ENCODE peak calls at places on chromosomes 11 and 22, in nine cellular contexts. Y, D, W, L, V, P, A, Q and Z are unnamed samples.

GRCh38 chr11:123616505-123617198 is 37.8 kb downstream of the SCN3B start:
- DNase-seq in Y (peak; percentile 53), D (no peak), W (no peak), L (no peak), V (no peak), P (peak; percentile 74), A (peak; percentile 13), Q (no peak), Z (peak; percentile 63)

GRCh38 chr11:69915501-69916250 is 96.5 kb upstream of the FGF3 start:
- DNase-seq in Y (peak; percentile 66), D (peak; percentile 75), W (peak; percentile 81), L (peak; percentile 85), V (peak; percentile 75), P (peak; percentile 86), A (peak; percentile 79), Q (peak; percentile 60), Z (peak; percentile 89)

GRCh38 chr22:49137216-49137840 is 690.3 kb downstream of the BRD1 start:
- DNase-seq in Y (no peak), D (no peak), W (no peak), L (no peak), V (no peak), P (no peak), A (no peak), Q (no peak), Z (no peak)

GRCh38 chr11:134763030-134763388 is 351.0 kb upstream of the B3GAT1 start:
- DNase-seq in Y (no peak), D (no peak), W (no peak), L (no peak), V (no peak), P (no peak), A (no peak), Q (no peak), Z (no peak)

GRCh38 chr11:19076744-19077589 is 16.4 kb upstream of the MRGPRX2 start:
- DNase-seq in Y (peak; percentile 39), D (peak; percentile 39), W (peak; percentile 57), L (peak; percentile 70), V (peak; percentile 62), P (peak; percentile 42), A (peak; percentile 68), Q (peak; percentile 31), Z (peak; percentile 73)

GRCh38 chr11:45457649-45458048 is 171.5 kb upstream of the SYT13 start:
- DNase-seq in Y (no peak), D (no peak), W (no peak), L (no peak), V (no peak), P (no peak), A (no peak), Q (no peak), Z (no peak)

GRCh38 chr11:16418698-16419097 is 62.4 kb upstream of the SOX6 start:
- DNase-seq in Y (peak; percentile 5), D (no peak), W (no peak), L (no peak), V (no peak), P (no peak), A (no peak), Q (no peak), Z (no peak)

GRCh38 chr11:113596658-113597057 is 109.5 kb downstream of the TMPRSS5 start:
- DNase-seq in Y (no peak), D (no peak), W (no peak), L (no peak), V (no peak), P (no peak), A (no peak), Q (no peak), Z (no peak)

GRCh38 chr11:12778506-12778905 is 104.3 kb downstream of the TEAD1 start:
- DNase-seq in Y (no peak), D (no peak), W (no peak), L (no peak), V (no peak), P (no peak), A (no peak), Q (no peak), Z (no peak)

GRCh38 chr11:120815260-120816100 is 208.4 kb upstream of the TBCEL start:
- DNase-seq in Y (peak; percentile 45), D (no peak), W (no peak), L (no peak), V (no peak), P (no peak), A (no peak), Q (no peak), Z (no peak)

GRCh38 chr22:27687984-27688545 is 113.5 kb downstream of the MN1 start:
- DNase-seq in Y (no peak), D (peak; percentile 31), W (no peak), L (no peak), V (no peak), P (no peak), A (no peak), Q (no peak), Z (no peak)

GRCh38 chr11:67700548-67701262 is 26.3 kb upstream of the ALDH3B2 start:
- DNase-seq in Y (no peak), D (no peak), W (no peak), L (no peak), V (no peak), P (no peak), A (no peak), Q (no peak), Z (no peak)

GRCh38 chr11:72958790-72959189 is 144.6 kb downstream of the ATG16L2 start:
- DNase-seq in Y (no peak), D (no peak), W (no peak), L (no peak), V (no peak), P (no peak), A (no peak), Q (no peak), Z (no peak)

GRCh38 chr11:6404341-6405038 is 14.2 kb downstream of the SMPD1 start:
- DNase-seq in Y (no peak), D (no peak), W (no peak), L (no peak), V (no peak), P (no peak), A (no peak), Q (no peak), Z (no peak)

GRCh38 chr11:131973017-131973416 is 602.6 kb downstream of the NTM start:
- DNase-seq in Y (no peak), D (no peak), W (no peak), L (no peak), V (no peak), P (no peak), A (no peak), Q (no peak), Z (no peak)

GRCh38 chr11:131966667-131967066 is 596.3 kb downstream of the NTM start:
- DNase-seq in Y (no peak), D (no peak), W (no peak), L (no peak), V (no peak), P (no peak), A (no peak), Q (no peak), Z (no peak)

DNA sequence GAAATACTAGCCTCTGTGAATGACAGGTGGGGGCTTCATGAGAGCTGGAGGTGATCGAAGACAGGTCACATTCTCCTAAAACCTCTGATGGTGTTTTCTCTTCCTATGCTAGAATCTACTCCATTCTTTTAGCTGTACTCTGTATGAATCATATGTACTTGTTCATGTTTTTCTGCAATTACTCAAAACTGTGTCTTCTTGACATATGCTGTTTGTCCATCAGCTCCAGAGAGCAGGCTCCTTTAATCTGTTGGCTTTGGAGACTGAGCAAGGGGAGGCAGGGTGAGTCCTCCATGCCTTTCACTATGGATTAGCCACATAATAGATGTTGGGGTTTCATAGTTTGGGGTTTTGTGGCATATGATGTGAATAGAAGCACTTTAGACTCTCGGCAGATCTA is 598.8 kb downstream of the NTM start:
- DNase-seq in Y (no peak), D (no peak), W (no peak), L (no peak), V (no peak), P (no peak), A (no peak), Q (no peak), Z (no peak)
- H3K27ac ChIP-seq in Y (no peak overlapping the region), D (no peak overlapping the region), W (no peak overlapping the region), L (no peak overlapping the region), V (no peak overlapping the region), P (no peak overlapping the region), A (no peak overlapping the region), Q (no peak overlapping the region), Z (no peak overlapping the region)

DNA sequence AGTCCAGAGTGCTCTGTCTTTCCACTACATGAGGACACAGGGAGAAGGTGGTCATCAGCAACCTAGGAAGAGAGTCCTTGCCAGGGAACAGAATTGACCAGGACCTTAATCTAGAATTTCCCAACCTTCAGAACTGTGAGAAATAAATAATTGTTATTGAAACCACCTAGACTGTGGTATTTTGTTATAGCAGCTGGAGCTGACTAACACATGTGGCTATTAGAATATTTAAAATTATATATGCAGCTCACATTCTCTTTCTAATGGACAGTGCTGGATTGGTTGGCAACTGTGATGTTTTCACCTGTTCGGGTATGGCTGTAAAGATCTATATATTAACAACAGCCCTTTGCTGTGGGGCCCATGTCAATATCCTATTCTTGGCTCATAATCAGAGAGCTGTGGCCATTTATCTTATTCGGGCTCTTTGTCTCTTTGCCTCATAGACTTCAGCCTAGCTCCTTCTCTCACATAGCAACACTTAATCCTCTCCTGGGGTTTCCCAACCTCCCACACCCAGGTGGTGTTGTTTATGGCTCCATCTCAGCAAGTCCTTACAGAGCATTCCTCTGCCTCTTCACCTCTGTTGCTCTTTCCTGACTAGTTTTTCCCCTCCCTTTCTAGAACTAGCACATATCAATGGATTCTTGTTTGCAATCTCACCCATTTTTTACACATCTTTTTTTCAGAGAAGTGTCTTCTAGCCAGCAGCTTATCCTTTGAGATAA is 46.4 kb upstream of the AMOTL1 start:
- DNase-seq in Y (no peak), D (no peak), W (no peak), L (no peak), V (no peak), P (no peak), A (no peak), Q (no peak), Z (no peak)
- TF ChIP-seq POLR2A in Y (no peak), D (no peak), W (no peak), L (no peak), V (no peak), P (no peak), A (no peak), Q (no peak), Z (no peak)

GRCh38 chr11:62919898-62920640 is 1.1 kb downstream of the CHRM1 start:
- DNase-seq in Y (no peak), D (no peak), W (no peak), L (no peak), V (peak; percentile 41), P (no peak), A (no peak), Q (no peak), Z (no peak)
- H3K27ac ChIP-seq in Y (peak overlapping the region; percentile 91), D (no peak overlapping the region), W (no peak overlapping the region), L (no peak overlapping the region), V (no peak overlapping the region), P (no peak overlapping the region), A (no peak overlapping the region), Q (no peak overlapping the region), Z (no peak overlapping the region)

DNA sequence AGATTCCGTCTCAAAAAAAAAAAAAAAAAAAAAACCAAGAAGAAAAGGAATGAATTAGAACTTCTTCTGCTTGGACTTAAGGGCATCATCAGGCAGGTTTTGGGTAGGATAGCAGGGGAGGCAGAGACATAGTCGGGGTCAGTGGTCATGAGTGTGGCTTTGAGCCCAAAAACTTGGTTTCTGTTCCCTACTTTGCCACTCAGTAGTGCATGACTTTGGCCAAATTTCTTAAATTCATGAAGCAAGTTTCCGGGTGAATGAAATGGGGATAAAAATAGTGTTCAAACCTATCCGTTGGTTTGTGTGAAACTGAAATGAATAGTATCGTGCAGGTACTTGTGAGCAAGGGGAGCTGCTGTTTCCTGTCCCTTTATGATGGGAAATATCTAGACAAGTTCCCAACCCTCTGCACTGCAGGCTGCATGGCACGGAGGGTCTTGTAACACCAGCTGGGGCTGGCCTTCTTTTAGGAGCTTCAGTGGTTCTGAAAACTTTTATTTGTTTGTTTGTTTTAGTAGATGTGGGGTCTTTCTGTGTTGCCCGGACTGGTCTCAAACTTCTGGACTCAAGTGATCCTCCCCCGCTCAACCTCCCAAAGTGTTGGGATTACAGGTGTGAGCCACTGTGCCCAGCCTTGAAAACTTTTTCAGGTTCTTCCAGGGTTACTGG is 18.4 kb downstream of the NEAT1 start:
- DNase-seq in Y (peak; percentile 17), D (peak; percentile 38), W (peak; percentile 46), L (no peak), V (no peak), P (no peak), A (no peak), Q (no peak), Z (no peak)
- TF ChIP-seq POLR2A in Y (no peak), D (no peak), W (peak; percentile 57), L (no peak), V (peak; percentile 61), P (no peak), A (peak; percentile 51), Q (no peak), Z (no peak)